ENCODE peak calls at places on chromosomes 7 and 10, in five cellular contexts. One of them, this sample, is unnamed.

GRCh38 chr7:148622887-148623585 is 32.5 kb downstream of the C7orf33 start:
- DNase-seq in stomach: no peak
- DNase-seq in ovary: no peak
- DNase-seq in left lung: no peak
- DNase-seq in psoas muscle: no peak
- DNase-seq in this sample: no peak

GRCh38 chr10:69703766-69704191 is 73.7 kb downstream of the FAM241B start:
- DNase-seq in stomach: no peak
- DNase-seq in ovary: no peak
- DNase-seq in psoas muscle: no peak
- DNase-seq in left lung: no peak
- DNase-seq in this sample: no peak

GRCh38 chr10:110528224-110528997 is 30.7 kb downstream of the DUSP5 start:
- DNase-seq in left lung: no peak
- DNase-seq in psoas muscle: no peak
- DNase-seq in ovary: no peak
- DNase-seq in stomach: no peak
- DNase-seq in this sample: peak; percentile 56

GRCh38 chr7:50803359-50804337 is 21.0 kb upstream of the GRB10 start:
- DNase-seq in left lung: no peak
- DNase-seq in stomach: no peak
- DNase-seq in ovary: no peak
- DNase-seq in psoas muscle: no peak
- DNase-seq in this sample: no peak

GRCh38 chr10:83960125-83960524 is 179.2 kb upstream of the GHITM start:
- DNase-seq in stomach: no peak
- DNase-seq in ovary: no peak
- DNase-seq in psoas muscle: no peak
- DNase-seq in left lung: no peak
- DNase-seq in this sample: no peak

GRCh38 chr10:52965938-52966401 is 193.4 kb upstream of the MBL2 start:
- DNase-seq in psoas muscle: no peak
- DNase-seq in stomach: no peak
- DNase-seq in left lung: no peak
- DNase-seq in ovary: no peak
- DNase-seq in this sample: no peak

GRCh38 chr7:13104128-13104527 is 416.7 kb downstream of the ARL4A start:
- DNase-seq in psoas muscle: no peak
- DNase-seq in ovary: no peak
- DNase-seq in stomach: no peak
- DNase-seq in left lung: no peak
- DNase-seq in this sample: no peak

GRCh38 chr7:116698396-116698795 is 26.4 kb downstream of the MET start:
- DNase-seq in stomach: no peak
- DNase-seq in psoas muscle: no peak
- DNase-seq in ovary: no peak
- DNase-seq in left lung: no peak
- DNase-seq in this sample: no peak

GRCh38 chr10:79112898-79113431 is 44.2 kb downstream of the ZMIZ1 start:
- DNase-seq in stomach: no peak
- DNase-seq in left lung: peak; percentile 59
- DNase-seq in psoas muscle: peak; percentile 86
- DNase-seq in ovary: peak; percentile 81
- DNase-seq in this sample: no peak

GRCh38 chr7:78254397-78255055 is 456.0 kb downstream of the PHTF2 start:
- DNase-seq in stomach: no peak
- DNase-seq in left lung: no peak
- DNase-seq in ovary: no peak
- DNase-seq in psoas muscle: no peak
- DNase-seq in this sample: no peak

GRCh38 chr10:26593896-26594295 is 103.6 kb upstream of the PDSS1 start:
- DNase-seq in ovary: no peak
- DNase-seq in psoas muscle: no peak
- DNase-seq in stomach: no peak
- DNase-seq in left lung: no peak
- DNase-seq in this sample: no peak

GRCh38 chr10:107496594-107496993 is 332.1 kb upstream of the SORCS1 start:
- DNase-seq in psoas muscle: no peak
- DNase-seq in left lung: no peak
- DNase-seq in ovary: no peak
- DNase-seq in stomach: no peak
- DNase-seq in this sample: no peak

GRCh38 chr7:121026159-121026558 is 37.6 kb downstream of the CPED1 start:
- DNase-seq in ovary: no peak
- DNase-seq in left lung: no peak
- DNase-seq in stomach: no peak
- DNase-seq in psoas muscle: no peak
- DNase-seq in this sample: no peak

GRCh38 chr10:12628964-12629766 is 279.8 kb downstream of the CAMK1D start:
- DNase-seq in left lung: no peak
- DNase-seq in psoas muscle: no peak
- DNase-seq in stomach: no peak
- DNase-seq in ovary: no peak
- DNase-seq in this sample: peak; percentile 30

GRCh38 chr10:25083546-25084111 is 67.2 kb downstream of the THNSL1 start:
- DNase-seq in stomach: no peak
- DNase-seq in psoas muscle: no peak
- DNase-seq in left lung: no peak
- DNase-seq in ovary: no peak
- DNase-seq in this sample: no peak

GRCh38 chr7:55325371-55325792 is 39.8 kb upstream of the LANCL2 start:
- DNase-seq in stomach: peak; percentile 52
- DNase-seq in psoas muscle: peak; percentile 48
- DNase-seq in left lung: no peak
- DNase-seq in ovary: no peak
- DNase-seq in this sample: no peak

GRCh38 chr10:48745662-48746245 is 61.1 kb downstream of the WDFY4 start:
- DNase-seq in psoas muscle: no peak
- DNase-seq in left lung: no peak
- DNase-seq in ovary: no peak
- DNase-seq in stomach: no peak
- DNase-seq in this sample: peak; percentile 81
- TF ChIP-seq CTCF in psoas muscle: no peak
- TF ChIP-seq CTCF in left lung: no peak
- TF ChIP-seq CTCF in ovary: no peak
- TF ChIP-seq CTCF in stomach: no peak
- TF ChIP-seq CTCF in this sample: no peak

GRCh38 chr7:95688931-95689453 is 83.4 kb upstream of the DYNC1I1 start:
- DNase-seq in psoas muscle: no peak
- DNase-seq in ovary: no peak
- DNase-seq in left lung: no peak
- DNase-seq in stomach: no peak
- DNase-seq in this sample: no peak

GRCh38 chr7:95687759-95688343 is 84.5 kb upstream of the DYNC1I1 start:
- DNase-seq in left lung: no peak
- DNase-seq in ovary: peak; percentile 34
- DNase-seq in stomach: no peak
- DNase-seq in psoas muscle: no peak
- DNase-seq in this sample: no peak

GRCh38 chr7:95684037-95684436 is 87.7 kb upstream of the PDK4 start:
- DNase-seq in ovary: no peak
- DNase-seq in stomach: no peak
- DNase-seq in left lung: no peak
- DNase-seq in psoas muscle: no peak
- DNase-seq in this sample: no peak

GRCh38 chr7:95684505-95684904 is 87.8 kb upstream of the DYNC1I1 start:
- DNase-seq in ovary: no peak
- DNase-seq in left lung: no peak
- DNase-seq in stomach: no peak
- DNase-seq in psoas muscle: no peak
- DNase-seq in this sample: no peak

GRCh38 chr7:95686109-95686508 is 86.2 kb upstream of the DYNC1I1 start:
- DNase-seq in ovary: peak; percentile 66
- DNase-seq in psoas muscle: peak; percentile 46
- DNase-seq in stomach: peak; percentile 60
- DNase-seq in left lung: peak; percentile 41
- DNase-seq in this sample: no peak
- TF ChIP-seq CTCF in ovary: peak; percentile 55
- TF ChIP-seq CTCF in psoas muscle: peak; percentile 58
- TF ChIP-seq CTCF in stomach: peak; percentile 37
- TF ChIP-seq CTCF in left lung: peak; percentile 36
- TF ChIP-seq CTCF in this sample: peak; percentile 68

DNA sequence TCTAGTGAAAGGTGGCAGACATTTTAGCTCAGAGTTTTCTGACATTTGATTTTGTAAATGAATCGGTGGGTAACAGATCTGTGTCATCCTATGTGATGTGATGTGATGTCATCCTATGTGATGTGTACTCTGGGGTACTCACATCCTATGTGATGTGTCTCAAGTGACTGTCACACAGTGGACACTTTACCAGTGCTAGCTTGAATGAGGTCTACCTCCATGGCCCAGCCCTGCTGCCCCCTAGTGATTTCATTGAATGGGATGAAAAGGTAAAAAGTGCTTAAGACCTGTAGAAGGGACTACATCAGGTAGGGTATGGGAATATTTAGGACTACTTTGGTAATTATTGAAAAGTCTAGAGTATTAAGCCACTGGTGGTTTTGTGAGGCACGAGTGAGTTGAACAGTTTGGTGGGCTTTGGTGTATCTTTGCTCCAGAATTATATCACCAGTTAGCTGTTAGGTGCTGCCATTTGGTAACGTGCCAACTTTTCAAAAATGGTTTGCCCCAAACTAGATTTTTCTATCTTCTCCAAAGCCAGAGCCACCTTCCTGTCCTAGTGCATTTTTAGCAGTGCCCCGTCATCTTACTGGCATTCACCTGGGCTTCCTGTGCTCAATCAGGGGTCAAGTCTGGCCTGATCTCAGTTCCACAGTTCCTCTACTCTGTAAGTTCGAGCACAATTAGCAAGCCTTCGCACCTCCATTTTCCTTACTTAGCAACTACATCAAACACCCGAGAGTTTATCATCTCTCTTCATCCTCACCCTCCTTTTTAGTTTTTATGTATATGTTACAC is 9.7 kb downstream of the EIF4H start:
- DNase-seq in left lung: no peak
- DNase-seq in psoas muscle: no peak
- DNase-seq in stomach: no peak
- DNase-seq in ovary: no peak
- DNase-seq in this sample: no peak
- TF ChIP-seq CTCF in left lung: no peak
- TF ChIP-seq CTCF in psoas muscle: peak; percentile 11
- TF ChIP-seq CTCF in stomach: no peak
- TF ChIP-seq CTCF in ovary: no peak
- TF ChIP-seq CTCF in this sample: peak; percentile 34

DNA sequence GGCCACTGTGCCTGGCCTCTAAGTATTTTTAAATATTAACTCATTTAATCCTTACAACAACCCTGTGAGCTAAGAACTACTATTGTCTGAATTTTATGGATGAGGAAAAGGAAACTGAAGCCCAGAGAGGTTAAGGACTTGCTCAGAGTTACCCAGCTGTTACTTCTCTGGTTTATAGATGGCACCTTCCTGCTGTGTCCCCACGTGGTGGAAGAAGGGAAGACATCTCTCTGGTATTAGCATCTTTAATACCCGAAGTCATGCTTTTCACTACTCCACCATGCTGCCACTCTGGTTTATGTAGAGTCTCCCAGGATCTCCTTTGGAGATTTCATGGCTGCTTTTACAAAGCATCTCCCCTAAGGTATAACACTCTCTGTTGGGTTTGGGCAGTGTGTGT is 105.5 kb upstream of the MKLN1 start:
- DNase-seq in left lung: no peak
- DNase-seq in psoas muscle: no peak
- DNase-seq in ovary: no peak
- DNase-seq in stomach: no peak
- DNase-seq in this sample: peak; percentile 27
- TF ChIP-seq CTCF in left lung: no peak
- TF ChIP-seq CTCF in psoas muscle: no peak
- TF ChIP-seq CTCF in ovary: no peak
- TF ChIP-seq CTCF in stomach: no peak
- TF ChIP-seq CTCF in this sample: no peak

DNA sequence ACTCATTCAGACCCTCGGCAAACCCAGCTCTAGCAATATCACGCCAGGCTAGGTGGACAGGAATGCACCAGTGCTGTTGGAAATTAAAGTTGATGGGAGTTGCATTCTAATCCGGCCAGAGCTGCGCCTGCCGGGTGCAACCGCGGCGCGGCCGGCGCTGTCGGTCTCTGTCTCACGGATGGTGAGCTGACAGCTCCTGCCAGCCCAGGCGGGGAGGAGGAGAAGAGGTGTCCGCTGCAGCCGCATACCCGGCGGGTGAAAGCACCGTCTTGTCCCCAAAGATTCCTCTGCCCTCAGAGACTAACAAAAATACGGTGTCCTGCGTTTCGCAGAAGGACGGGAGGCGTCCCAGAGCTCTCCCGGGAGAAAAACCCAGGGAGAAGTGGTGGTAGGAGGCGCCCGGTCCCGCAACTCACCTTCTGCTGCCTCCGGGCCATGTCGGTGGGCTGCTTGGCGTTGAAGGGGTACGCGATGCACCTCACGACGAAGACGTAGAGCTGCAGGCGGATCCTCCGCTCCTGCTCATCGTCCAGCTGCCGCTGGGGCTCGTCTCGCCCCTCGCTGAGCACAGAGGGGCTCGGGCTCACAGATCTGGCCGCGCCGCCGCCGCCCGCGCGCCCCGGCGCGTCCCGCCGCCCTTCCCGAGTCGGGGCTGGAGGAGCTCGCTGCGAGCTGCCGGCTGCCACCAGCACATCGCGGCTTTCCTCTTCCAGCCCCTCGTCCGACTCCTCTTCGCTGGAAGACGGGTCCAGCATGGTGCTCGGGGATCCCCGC is 490 bp downstream of the CADPS2 start:
- DNase-seq in ovary: peak; percentile 47
- DNase-seq in stomach: peak; percentile 37
- DNase-seq in psoas muscle: peak; percentile 42
- DNase-seq in left lung: peak; percentile 43
- DNase-seq in this sample: no peak
- TF ChIP-seq CTCF in ovary: no peak
- TF ChIP-seq CTCF in stomach: no peak
- TF ChIP-seq CTCF in psoas muscle: no peak
- TF ChIP-seq CTCF in left lung: no peak
- TF ChIP-seq CTCF in this sample: no peak

DNA sequence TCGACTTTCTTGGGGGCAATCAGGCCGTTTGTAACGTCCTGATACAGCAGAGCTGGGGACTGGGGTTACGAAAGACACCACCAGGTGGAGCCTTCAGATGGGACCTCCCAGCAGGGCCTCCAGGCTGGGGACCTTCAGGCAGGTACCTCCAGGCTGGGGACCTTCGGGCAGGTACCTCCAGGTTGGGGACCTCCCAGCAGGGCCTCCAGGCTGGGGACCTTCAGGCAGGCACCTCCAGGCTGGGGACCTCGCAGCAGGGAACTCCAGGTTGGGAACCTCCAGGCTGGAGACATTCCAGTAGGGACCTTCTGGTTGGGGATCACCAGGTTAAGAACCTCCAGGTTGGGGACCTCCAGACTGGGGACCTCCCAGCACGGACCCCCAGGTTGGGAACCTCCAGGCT is 23.5 kb upstream of the GPR146 start:
- DNase-seq in stomach: no peak
- DNase-seq in ovary: no peak
- DNase-seq in left lung: no peak
- DNase-seq in psoas muscle: peak; percentile 12
- DNase-seq in this sample: no peak
- TF ChIP-seq CTCF in stomach: peak; percentile 8
- TF ChIP-seq CTCF in ovary: no peak
- TF ChIP-seq CTCF in left lung: no peak
- TF ChIP-seq CTCF in psoas muscle: peak; percentile 14
- TF ChIP-seq CTCF in this sample: no peak